ENCODE peak calls at places on chromosome 20, in six cellular contexts. C is GM23338, I is PC-9, A is PC-3, U is neural progenitor cell, O is MM.1S. M is an unnamed sample. For H3F3A, the result is how much of the 10 kb centered on the place peaks cover.

GRCh38 chr20:19729672-19730071 is 28.4 kb upstream of the RIN2 start:
- DNase-seq in C (no peak), O (no peak), I (no peak), A (no peak), U (no peak), M (peak)

GRCh38 chr20:39939241-39939865 is 749.7 kb downstream of the MAFB start:
- DNase-seq in C (no peak), I (no peak), A (no peak), O (no peak), U (no peak), M (peak)

GRCh38 chr20:4322499-4322898 is 307.1 kb upstream of the RNF24 start:
- DNase-seq in C (no peak), U (no peak), I (no peak), A (no peak), O (no peak), M (peak)

GRCh38 chr20:8642247-8642646 is 426.6 kb upstream of the PLCB4 start:
- DNase-seq in C (no peak), O (no peak), I (no peak), U (no peak), A (no peak), M (no peak)

GRCh38 chr20:46767127-46767761 is 57.8 kb downstream of the SLC2A10 start:
- DNase-seq in O (peak), A (peak), I (peak), U (peak), C (peak), M (peak)

GRCh38 chr20:45311589-45312211 is 3.6 kb upstream of the MATN4 start:
- DNase-seq in U (peak), C (peak), I (peak), A (peak), O (peak), M (peak)

GRCh38 chr20:33647603-33648395 is 14.3 kb upstream of the C20orf144 start:
- DNase-seq in U (no peak), O (peak), C (no peak), A (peak), I (no peak), M (peak)

GRCh38 chr20:8155229-8155628 is 23.2 kb downstream of the PLCB1 start:
- DNase-seq in I (no peak), A (peak), C (no peak), O (no peak), U (no peak), M (no peak)

GRCh38 chr20:57462781-57463180 is 62.2 kb downstream of the CTCFL start:
- DNase-seq in I (no peak), U (no peak), O (no peak), A (no peak), C (no peak), M (no peak)

GRCh38 chr20:11380283-11380682 is 537.4 kb upstream of the BTBD3 start:
- DNase-seq in O (no peak), U (no peak), C (no peak), I (no peak), A (no peak), M (no peak)

GRCh38 chr20:58135441-58136170 is 92.8 kb downstream of the ANKRD60 start:
- DNase-seq in O (no peak), C (no peak), U (no peak), I (peak), A (peak), M (peak)

GRCh38 chr20:47392015-47392720 is 35.7 kb upstream of the ZMYND8 start:
- DNase-seq in I (peak), C (peak), U (no peak), A (peak), O (peak), M (peak)

GRCh38 chr20:40276291-40276690 is 412.7 kb downstream of the MAFB start:
- DNase-seq in I (no peak), C (no peak), A (no peak), U (peak), O (no peak), M (peak)

GRCh38 chr20:42714298-42715141 is 475.2 kb downstream of the PTPRT start:
- DNase-seq in C (no peak), A (no peak), I (no peak), O (no peak), U (no peak), M (no peak)

GRCh38 chr20:64106981-64107735 is at the start of gene NPBWR2:
- DNase-seq in U (peak), I (no peak), O (no peak), A (no peak), C (peak), M (no peak)
- H3F3A ChIP-seq in U (under half), I (under half), O (under half), A (under half), C (under half), M (under half)

GRCh38 chr20:610130-611046 is at the start of gene TCF15:
- DNase-seq in C (peak), I (no peak), O (no peak), A (peak), U (peak), M (peak)
- TF ChIP-seq EZH2 in C (peak), I (no peak), O (no peak), A (no peak), U (peak), M (peak)

DNA sequence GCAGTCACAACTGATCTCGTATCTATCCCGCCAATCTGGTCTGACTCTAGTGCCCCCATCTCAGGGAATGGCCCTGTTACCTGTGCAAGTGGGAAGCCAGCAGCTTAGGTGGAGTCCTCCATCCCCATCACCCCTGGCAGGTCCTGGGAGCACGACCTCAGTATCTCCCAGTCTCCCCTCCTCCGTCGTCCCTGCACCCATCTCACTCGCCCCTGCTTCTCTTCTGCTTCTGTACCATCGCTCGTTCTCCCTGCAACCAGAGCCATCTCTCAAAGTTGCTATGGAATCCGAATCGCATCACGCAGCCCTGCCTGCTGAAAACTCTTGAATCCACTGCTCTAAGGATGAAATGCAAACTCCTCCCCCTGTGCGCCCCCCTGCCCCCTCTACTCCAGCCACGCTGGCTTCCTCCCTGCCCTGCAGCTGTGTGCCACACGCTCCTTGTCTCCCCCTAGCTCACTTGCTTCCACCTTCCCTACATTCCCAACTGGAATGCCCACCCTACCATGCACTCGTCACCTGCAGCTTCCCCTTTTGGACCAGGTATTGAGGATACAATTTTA is 64.0 kb upstream of the PTGIS start:
- DNase-seq in C (peak), A (no peak), I (no peak), U (peak), O (no peak), M (no peak)
- H3F3A ChIP-seq in C (under half), A (under half), I (half or more), U (under half), O (under half), M (under half)

GRCh38 chr20:37931153-37931922 is 28.4 kb downstream of the VSTM2L start:
- DNase-seq in U (no peak), C (no peak), I (no peak), A (no peak), O (no peak), M (no peak)
- TF ChIP-seq EZH2 in U (no peak), C (no peak), I (no peak), A (no peak), O (no peak), M (no peak)

GRCh38 chr20:49619113-49620048 is 51.4 kb upstream of the PTGIS start:
- DNase-seq in A (no peak), C (no peak), O (no peak), U (no peak), I (no peak), M (no peak)

GRCh38 chr20:49627329-49627761 is 59.4 kb upstream of the PTGIS start:
- DNase-seq in A (no peak), O (no peak), C (no peak), I (peak), U (no peak), M (no peak)

GRCh38 chr20:49622243-49622642 is 54.3 kb upstream of the PTGIS start:
- DNase-seq in C (no peak), I (no peak), O (no peak), A (no peak), U (no peak), M (no peak)

GRCh38 chr20:49620364-49621240 is 52.7 kb upstream of the PTGIS start:
- DNase-seq in U (no peak), C (no peak), I (no peak), O (peak), A (no peak), M (no peak)

DNA sequence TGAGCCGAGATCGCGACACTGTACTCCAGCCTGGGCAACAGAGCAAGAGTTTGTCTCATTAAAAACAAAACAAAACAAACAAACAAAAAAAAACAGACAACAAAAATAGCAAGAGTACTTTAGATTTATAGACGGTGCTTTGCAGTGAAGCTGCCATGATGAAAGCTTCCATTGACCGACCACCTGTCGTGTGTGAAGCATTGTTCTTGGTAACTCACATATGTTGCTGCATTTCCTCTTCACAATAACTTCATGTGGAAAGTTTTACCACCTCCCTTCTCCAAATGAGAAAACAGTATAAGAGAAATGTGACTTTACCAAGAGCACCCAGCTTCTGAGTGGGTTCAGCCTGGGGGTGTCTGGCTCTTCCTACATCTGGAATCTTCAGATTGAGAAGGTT is 56.4 kb upstream of the PTGIS start:
- DNase-seq in A (no peak), O (no peak), U (no peak), I (no peak), C (no peak), M (no peak)
- H3F3A ChIP-seq in A (under half), O (under half), U (under half), I (half or more), C (under half), M (under half)

GRCh38 chr20:36886859-36887778 is 11.2 kb downstream of the TLDC2 start:
- DNase-seq in I (peak), U (peak), A (peak), O (peak), C (peak), M (peak)

GRCh38 chr20:36885355-36885754 is 9.4 kb downstream of the TLDC2 start:
- DNase-seq in A (peak), O (no peak), U (peak), I (no peak), C (peak), M (peak)

GRCh38 chr20:36881331-36881730 is 5.4 kb downstream of the TLDC2 start:
- DNase-seq in A (no peak), C (no peak), U (no peak), I (no peak), O (no peak), M (no peak)

GRCh38 chr20:36881888-36882287 is 6.0 kb downstream of the TLDC2 start:
- DNase-seq in U (no peak), C (no peak), A (no peak), I (no peak), O (no peak), M (no peak)

DNA sequence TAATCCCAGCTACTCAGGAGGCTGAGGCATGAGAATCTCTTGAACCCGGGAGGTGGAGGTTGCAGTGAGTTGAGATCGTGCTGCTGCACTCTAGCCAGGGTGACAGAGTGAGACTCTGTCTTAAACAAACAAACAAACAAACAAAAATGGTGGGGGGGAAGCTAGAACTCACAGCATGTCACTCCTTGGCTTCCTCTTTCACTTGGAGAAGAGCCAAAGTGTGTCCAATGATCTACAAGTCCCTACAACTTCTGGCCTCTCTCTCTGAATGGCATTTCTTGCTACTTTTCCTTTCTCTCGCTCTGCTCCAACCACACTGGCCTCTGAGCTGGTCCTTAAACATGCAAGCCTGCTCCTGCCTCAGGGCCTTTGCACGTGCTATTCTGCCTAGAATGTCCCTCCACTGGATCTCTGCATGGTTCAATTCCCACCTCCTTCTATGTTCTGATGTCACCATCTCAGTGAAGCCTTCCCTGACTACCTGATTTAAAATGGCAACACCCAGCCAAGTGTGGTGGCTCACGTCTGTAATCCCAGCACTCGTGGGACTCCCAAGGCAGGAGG is 8.1 kb downstream of the TLDC2 start:
- DNase-seq in C (no peak), U (no peak), A (no peak), I (no peak), O (no peak), M (no peak)
- TF ChIP-seq EZH2 in C (no peak), U (no peak), A (no peak), I (no peak), O (no peak), M (no peak)

GRCh38 chr20:17960927-17961599 is 7.5 kb downstream of the SNX5 start:
- DNase-seq in I (no peak), U (no peak), O (no peak), A (no peak), C (no peak), M (peak)
- H3F3A ChIP-seq in I (under half), U (under half), O (under half), A (under half), C (under half), M (half or more)

M was measured in GM23248.